ENCODE peak calls at places on chromosomes 11 and 22, in ten cellular contexts. One of them, this sample, is unnamed.

GRCh38 chr11:58024601-58025091 is 965 bp downstream of the OR9Q1 start:
- DNase-seq in upper lobe of right lung: peak; percentile 69
- DNase-seq in AG04450: no peak
- DNase-seq in glutamatergic neuron: no peak
- DNase-seq in BE2C: no peak
- DNase-seq in CD8-positive, alpha-beta T cell: no peak
- DNase-seq in neural crest cell: no peak
- DNase-seq in foreskin fibroblast: no peak
- DNase-seq in astrocyte of the spinal cord: peak; percentile 52
- DNase-seq in brain microvascular endothelial cell: no peak
- DNase-seq in this sample: peak; percentile 45

GRCh38 chr11:6682591-6682935 is 577 bp downstream of the MRPL17 start:
- DNase-seq in brain microvascular endothelial cell: no peak
- DNase-seq in foreskin fibroblast: no peak
- DNase-seq in astrocyte of the spinal cord: no peak
- DNase-seq in neural crest cell: no peak
- DNase-seq in AG04450: no peak
- DNase-seq in glutamatergic neuron: no peak
- DNase-seq in BE2C: no peak
- DNase-seq in CD8-positive, alpha-beta T cell: no peak
- DNase-seq in upper lobe of right lung: no peak
- DNase-seq in this sample: peak; percentile 10

GRCh38 chr11:66337103-66337899 is 1.1 kb upstream of the RIN1 start:
- DNase-seq in BE2C: no peak
- DNase-seq in astrocyte of the spinal cord: peak; percentile 82
- DNase-seq in AG04450: no peak
- DNase-seq in glutamatergic neuron: peak; percentile 62
- DNase-seq in upper lobe of right lung: peak; percentile 63
- DNase-seq in CD8-positive, alpha-beta T cell: no peak
- DNase-seq in neural crest cell: no peak
- DNase-seq in brain microvascular endothelial cell: peak; percentile 23
- DNase-seq in foreskin fibroblast: no peak
- DNase-seq in this sample: no peak

GRCh38 chr22:21837184-21837979 is 30.1 kb downstream of the MAPK1 start:
- DNase-seq in CD8-positive, alpha-beta T cell: no peak
- DNase-seq in astrocyte of the spinal cord: peak; percentile 91
- DNase-seq in neural crest cell: no peak
- DNase-seq in foreskin fibroblast: peak; percentile 76
- DNase-seq in brain microvascular endothelial cell: peak; percentile 76
- DNase-seq in AG04450: peak; percentile 73
- DNase-seq in glutamatergic neuron: no peak
- DNase-seq in upper lobe of right lung: no peak
- DNase-seq in BE2C: no peak
- DNase-seq in this sample: peak; percentile 93

GRCh38 chr11:18878211-18878610 is 61.0 kb downstream of the MRGPRX1 start:
- DNase-seq in BE2C: no peak
- DNase-seq in brain microvascular endothelial cell: no peak
- DNase-seq in astrocyte of the spinal cord: no peak
- DNase-seq in AG04450: no peak
- DNase-seq in foreskin fibroblast: no peak
- DNase-seq in upper lobe of right lung: no peak
- DNase-seq in glutamatergic neuron: no peak
- DNase-seq in CD8-positive, alpha-beta T cell: no peak
- DNase-seq in neural crest cell: no peak
- DNase-seq in this sample: no peak

GRCh38 chr11:57294225-57295131 is 30.3 kb downstream of the TNKS1BP1 start:
- DNase-seq in foreskin fibroblast: peak; percentile 50
- DNase-seq in astrocyte of the spinal cord: peak; percentile 91
- DNase-seq in upper lobe of right lung: no peak
- DNase-seq in brain microvascular endothelial cell: no peak
- DNase-seq in BE2C: no peak
- DNase-seq in glutamatergic neuron: no peak
- DNase-seq in CD8-positive, alpha-beta T cell: no peak
- DNase-seq in neural crest cell: no peak
- DNase-seq in AG04450: no peak
- DNase-seq in this sample: peak; percentile 68

GRCh38 chr11:119506436-119506835 is 83.5 kb upstream of the THY1 start:
- DNase-seq in CD8-positive, alpha-beta T cell: no peak
- DNase-seq in BE2C: peak; percentile 33
- DNase-seq in foreskin fibroblast: no peak
- DNase-seq in neural crest cell: no peak
- DNase-seq in brain microvascular endothelial cell: no peak
- DNase-seq in upper lobe of right lung: no peak
- DNase-seq in AG04450: no peak
- DNase-seq in glutamatergic neuron: no peak
- DNase-seq in astrocyte of the spinal cord: no peak
- DNase-seq in this sample: no peak

GRCh38 chr22:38802671-38803121 is 8.8 kb upstream of the DNAL4 start:
- DNase-seq in neural crest cell: no peak
- DNase-seq in glutamatergic neuron: no peak
- DNase-seq in astrocyte of the spinal cord: peak; percentile 86
- DNase-seq in upper lobe of right lung: no peak
- DNase-seq in CD8-positive, alpha-beta T cell: no peak
- DNase-seq in brain microvascular endothelial cell: peak; percentile 72
- DNase-seq in AG04450: peak; percentile 85
- DNase-seq in foreskin fibroblast: peak; percentile 94
- DNase-seq in BE2C: no peak
- DNase-seq in this sample: peak; percentile 92

GRCh38 chr11:68927280-68928107 is 23.8 kb downstream of the IGHMBP2 start:
- DNase-seq in foreskin fibroblast: peak; percentile 36
- DNase-seq in AG04450: no peak
- DNase-seq in glutamatergic neuron: no peak
- DNase-seq in brain microvascular endothelial cell: no peak
- DNase-seq in neural crest cell: no peak
- DNase-seq in CD8-positive, alpha-beta T cell: no peak
- DNase-seq in astrocyte of the spinal cord: no peak
- DNase-seq in BE2C: no peak
- DNase-seq in upper lobe of right lung: peak; percentile 48
- DNase-seq in this sample: peak; percentile 69

GRCh38 chr11:71364176-71364671 is 84.0 kb downstream of the DHCR7 start:
- DNase-seq in BE2C: no peak
- DNase-seq in CD8-positive, alpha-beta T cell: no peak
- DNase-seq in foreskin fibroblast: no peak
- DNase-seq in glutamatergic neuron: peak; percentile 53
- DNase-seq in brain microvascular endothelial cell: no peak
- DNase-seq in neural crest cell: no peak
- DNase-seq in upper lobe of right lung: no peak
- DNase-seq in AG04450: no peak
- DNase-seq in astrocyte of the spinal cord: no peak
- DNase-seq in this sample: no peak

DNA sequence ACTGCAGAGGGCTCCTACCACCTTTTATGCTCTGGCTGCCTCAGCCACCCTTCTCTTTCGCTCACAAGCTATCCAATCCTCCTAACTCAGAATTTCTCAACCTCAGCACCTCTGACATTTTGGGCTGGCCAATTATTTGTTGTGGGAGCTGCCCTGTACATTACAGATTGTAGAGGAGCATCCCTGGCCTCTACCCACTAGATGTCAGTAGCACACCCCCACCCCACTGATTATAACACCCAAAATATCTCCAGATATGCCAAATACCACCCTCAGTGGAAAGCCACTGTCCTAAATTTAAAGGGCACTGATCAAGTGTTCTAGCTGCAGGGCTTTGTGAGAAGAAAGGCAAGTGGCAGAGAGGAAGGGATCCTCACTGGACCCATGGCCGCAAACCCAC is 443.1 kb downstream of the SOX6 start:
- DNase-seq in glutamatergic neuron: no peak
- DNase-seq in astrocyte of the spinal cord: no peak
- DNase-seq in brain microvascular endothelial cell: no peak
- DNase-seq in AG04450: no peak
- DNase-seq in CD8-positive, alpha-beta T cell: no peak
- DNase-seq in neural crest cell: no peak
- DNase-seq in foreskin fibroblast: no peak
- DNase-seq in BE2C: no peak
- DNase-seq in upper lobe of right lung: peak; percentile 19
- DNase-seq in this sample: no peak
- TF ChIP-seq CTCF in glutamatergic neuron: no peak
- TF ChIP-seq CTCF in astrocyte of the spinal cord: peak; percentile 21
- TF ChIP-seq CTCF in brain microvascular endothelial cell: peak; percentile 29
- TF ChIP-seq CTCF in AG04450: peak; percentile 33
- TF ChIP-seq CTCF in CD8-positive, alpha-beta T cell: no peak
- TF ChIP-seq CTCF in neural crest cell: no peak
- TF ChIP-seq CTCF in foreskin fibroblast: no peak
- TF ChIP-seq CTCF in BE2C: peak; percentile 4
- TF ChIP-seq CTCF in upper lobe of right lung: no peak
- TF ChIP-seq CTCF in this sample: no peak

DNA sequence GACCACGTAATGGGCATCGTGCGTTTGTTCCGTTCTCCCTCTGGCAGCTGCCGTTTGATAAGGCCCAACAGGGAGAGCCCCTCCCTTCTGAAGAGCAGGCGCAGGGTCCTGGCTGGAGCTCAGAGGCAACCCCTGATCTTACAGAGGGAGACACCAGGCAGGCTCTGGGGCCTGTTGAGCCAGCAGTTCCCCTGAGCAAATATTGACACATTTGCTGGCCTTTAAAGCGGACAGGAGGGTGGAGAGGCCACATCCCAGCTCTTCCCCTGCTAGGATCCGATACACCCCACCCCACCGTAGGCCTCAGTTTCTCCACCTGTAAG is 11.8 kb upstream of the C1QTNF6 start:
- DNase-seq in AG04450: no peak
- DNase-seq in brain microvascular endothelial cell: no peak
- DNase-seq in foreskin fibroblast: no peak
- DNase-seq in BE2C: peak; percentile 57
- DNase-seq in glutamatergic neuron: no peak
- DNase-seq in CD8-positive, alpha-beta T cell: no peak
- DNase-seq in upper lobe of right lung: no peak
- DNase-seq in astrocyte of the spinal cord: no peak
- DNase-seq in neural crest cell: no peak
- DNase-seq in this sample: no peak
- TF ChIP-seq CTCF in AG04450: no peak
- TF ChIP-seq CTCF in brain microvascular endothelial cell: no peak
- TF ChIP-seq CTCF in foreskin fibroblast: no peak
- TF ChIP-seq CTCF in BE2C: no peak
- TF ChIP-seq CTCF in glutamatergic neuron: peak; percentile 4
- TF ChIP-seq CTCF in CD8-positive, alpha-beta T cell: no peak
- TF ChIP-seq CTCF in upper lobe of right lung: no peak
- TF ChIP-seq CTCF in astrocyte of the spinal cord: no peak
- TF ChIP-seq CTCF in neural crest cell: no peak
- TF ChIP-seq CTCF in this sample: no peak

GRCh38 chr11:35969089-35970046 is 25.5 kb downstream of the LDLRAD3 start:
- DNase-seq in foreskin fibroblast: no peak
- DNase-seq in CD8-positive, alpha-beta T cell: no peak
- DNase-seq in astrocyte of the spinal cord: peak; percentile 43
- DNase-seq in neural crest cell: no peak
- DNase-seq in brain microvascular endothelial cell: no peak
- DNase-seq in AG04450: no peak
- DNase-seq in glutamatergic neuron: peak; percentile 54
- DNase-seq in upper lobe of right lung: peak; percentile 63
- DNase-seq in BE2C: no peak
- DNase-seq in this sample: no peak
- TF ChIP-seq CTCF in foreskin fibroblast: no peak
- TF ChIP-seq CTCF in CD8-positive, alpha-beta T cell: no peak
- TF ChIP-seq CTCF in astrocyte of the spinal cord: no peak
- TF ChIP-seq CTCF in neural crest cell: no peak
- TF ChIP-seq CTCF in brain microvascular endothelial cell: no peak
- TF ChIP-seq CTCF in AG04450: no peak
- TF ChIP-seq CTCF in glutamatergic neuron: no peak
- TF ChIP-seq CTCF in upper lobe of right lung: no peak
- TF ChIP-seq CTCF in BE2C: no peak
- TF ChIP-seq CTCF in this sample: no peak

GRCh38 chr11:117488996-117489952 is 161.6 kb downstream of the CEP164 start:
- DNase-seq in neural crest cell: no peak
- DNase-seq in upper lobe of right lung: no peak
- DNase-seq in glutamatergic neuron: no peak
- DNase-seq in brain microvascular endothelial cell: no peak
- DNase-seq in CD8-positive, alpha-beta T cell: no peak
- DNase-seq in foreskin fibroblast: no peak
- DNase-seq in astrocyte of the spinal cord: no peak
- DNase-seq in BE2C: no peak
- DNase-seq in AG04450: no peak
- DNase-seq in this sample: no peak

GRCh38 chr11:117490019-117490679 is 162.5 kb downstream of the CEP164 start:
- DNase-seq in CD8-positive, alpha-beta T cell: no peak
- DNase-seq in neural crest cell: no peak
- DNase-seq in brain microvascular endothelial cell: no peak
- DNase-seq in BE2C: no peak
- DNase-seq in foreskin fibroblast: no peak
- DNase-seq in glutamatergic neuron: peak; percentile 49
- DNase-seq in upper lobe of right lung: no peak
- DNase-seq in AG04450: no peak
- DNase-seq in astrocyte of the spinal cord: no peak
- DNase-seq in this sample: no peak

GRCh38 chr11:117490911-117491310 is 163.3 kb downstream of the CEP164 start:
- DNase-seq in AG04450: no peak
- DNase-seq in neural crest cell: no peak
- DNase-seq in astrocyte of the spinal cord: no peak
- DNase-seq in upper lobe of right lung: no peak
- DNase-seq in CD8-positive, alpha-beta T cell: no peak
- DNase-seq in BE2C: no peak
- DNase-seq in glutamatergic neuron: no peak
- DNase-seq in foreskin fibroblast: no peak
- DNase-seq in brain microvascular endothelial cell: no peak
- DNase-seq in this sample: no peak

GRCh38 chr11:117495357-117495756 is 167.7 kb downstream of the CEP164 start:
- DNase-seq in upper lobe of right lung: no peak
- DNase-seq in neural crest cell: no peak
- DNase-seq in AG04450: no peak
- DNase-seq in BE2C: peak; percentile 52
- DNase-seq in foreskin fibroblast: no peak
- DNase-seq in astrocyte of the spinal cord: no peak
- DNase-seq in brain microvascular endothelial cell: no peak
- DNase-seq in glutamatergic neuron: no peak
- DNase-seq in CD8-positive, alpha-beta T cell: no peak
- DNase-seq in this sample: no peak

DNA sequence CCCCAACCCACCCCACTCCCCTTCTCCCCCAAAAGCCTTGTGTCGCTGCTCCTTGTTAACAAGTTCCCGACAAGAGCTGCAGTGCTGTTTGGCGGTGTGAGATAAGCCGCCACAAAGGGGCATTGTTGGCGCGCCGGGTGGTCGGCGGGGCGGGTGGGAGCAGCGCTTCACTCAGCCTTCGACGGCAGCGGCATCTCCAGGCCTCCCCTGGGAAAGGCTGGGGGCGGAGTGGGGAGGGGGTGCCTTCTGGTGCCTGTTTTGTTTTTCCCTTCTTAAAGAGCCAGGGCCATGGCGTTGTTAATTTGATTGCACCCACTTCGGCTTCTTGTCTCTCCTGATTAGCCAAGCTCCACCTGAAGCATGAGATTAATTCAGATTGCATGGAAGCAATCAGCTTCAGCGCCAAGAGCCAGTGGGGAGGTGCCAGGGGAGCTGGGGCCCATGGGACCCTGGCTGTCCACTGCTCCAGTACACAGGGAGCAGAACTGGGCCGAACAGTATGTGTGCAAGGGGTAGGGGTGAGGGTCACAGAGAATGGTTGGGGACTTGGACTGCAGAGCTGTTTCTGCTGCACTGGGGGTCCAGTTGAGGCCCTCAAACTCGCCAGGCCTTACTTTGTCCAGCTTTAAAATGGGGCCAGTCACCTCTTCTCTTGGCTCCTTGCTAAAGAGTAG is 165.1 kb downstream of the CEP164 start:
- DNase-seq in neural crest cell: peak; percentile 60
- DNase-seq in CD8-positive, alpha-beta T cell: no peak
- DNase-seq in glutamatergic neuron: peak; percentile 81
- DNase-seq in brain microvascular endothelial cell: no peak
- DNase-seq in BE2C: peak; percentile 89
- DNase-seq in upper lobe of right lung: no peak
- DNase-seq in AG04450: no peak
- DNase-seq in foreskin fibroblast: no peak
- DNase-seq in astrocyte of the spinal cord: no peak
- DNase-seq in this sample: no peak
- TF ChIP-seq CTCF in neural crest cell: no peak
- TF ChIP-seq CTCF in CD8-positive, alpha-beta T cell: no peak
- TF ChIP-seq CTCF in glutamatergic neuron: no peak
- TF ChIP-seq CTCF in brain microvascular endothelial cell: no peak
- TF ChIP-seq CTCF in BE2C: no peak
- TF ChIP-seq CTCF in upper lobe of right lung: no peak
- TF ChIP-seq CTCF in AG04450: no peak
- TF ChIP-seq CTCF in foreskin fibroblast: no peak
- TF ChIP-seq CTCF in astrocyte of the spinal cord: no peak
- TF ChIP-seq CTCF in this sample: no peak

This sample was measured in cardiac fibroblast.